ENCODE peak calls at places on chromosomes 11 and 22, in six cellular contexts. O is endothelial cell of umbilical vein, P is K562, C is A549, T is GM12878, N is HepG2. E is an unnamed sample.

GRCh38 chr11:14971865-14972580 is at the start of gene CALCA:
- DNase-seq in O (no peak), P (no peak), C (no peak), T (no peak), N (no peak), E (no peak)

GRCh38 chr11:121482231-121483129 is 29.7 kb upstream of the SORL1-AS1 start:
- DNase-seq in O (peak; percentile 57), P (no peak), C (no peak), T (peak; percentile 93), N (no peak), E (peak; percentile 97)

GRCh38 chr22:24066260-24066659 is 55.2 kb downstream of the CABIN1 start:
- DNase-seq in O (no peak), P (no peak), C (no peak), T (no peak), N (no peak), E (no peak)

GRCh38 chr11:17585911-17586695 is 39.0 kb downstream of the OTOG start:
- DNase-seq in O (no peak), P (no peak), C (no peak), T (no peak), N (no peak), E (no peak)

GRCh38 chr22:22820626-22821025 is 67.0 kb upstream of the IGLL5 start:
- DNase-seq in O (no peak), P (no peak), C (no peak), T (no peak), N (no peak), E (no peak)

GRCh38 chr22:37370306-37370979 is 56.8 kb downstream of the ELFN2 start:
- DNase-seq in O (no peak), P (no peak), C (no peak), T (no peak), N (no peak), E (peak; percentile 54)

GRCh38 chr11:27385245-27385644 is 22.2 kb upstream of the CCDC34 start:
- DNase-seq in O (peak; percentile 14), P (no peak), C (no peak), T (no peak), N (no peak), E (no peak)

GRCh38 chr11:119344291-119345010 is 2.1 kb downstream of the MFRP start:
- DNase-seq in O (no peak), P (no peak), C (no peak), T (no peak), N (no peak), E (no peak)

GRCh38 chr11:15826008-15826650 is 530.2 kb downstream of the SOX6 start:
- DNase-seq in O (no peak), P (no peak), C (no peak), T (no peak), N (no peak), E (no peak)

GRCh38 chr11:86138958-86139357 is 70.1 kb upstream of the PICALM start:
- DNase-seq in O (no peak), P (no peak), C (no peak), T (peak; percentile 84), N (no peak), E (peak; percentile 94)

GRCh38 chr11:78373689-78374088 is 43.9 kb downstream of the GAB2 start:
- DNase-seq in O (no peak), P (no peak), C (no peak), T (no peak), N (no peak), E (no peak)

GRCh38 chr11:125429174-125429707 is 66.8 kb downstream of the FEZ1 start:
- DNase-seq in O (peak; percentile 59), P (peak; percentile 70), C (peak; percentile 38), T (no peak), N (peak; percentile 35), E (peak; percentile 67)

GRCh38 chr22:22787805-22788459 is 99.7 kb upstream of the IGLL5 start:
- DNase-seq in O (peak; percentile 34), P (peak; percentile 97), C (peak; percentile 39), T (no peak), N (peak; percentile 30), E (peak; percentile 69)

GRCh38 chr11:63884191-63884590 is 32.8 kb downstream of the RCOR2 start:
- DNase-seq in O (no peak), P (no peak), C (no peak), T (no peak), N (no peak), E (no peak)

GRCh38 chr11:118623291-118623655 is 15.9 kb downstream of the PHLDB1 start:
- DNase-seq in O (peak; percentile 28), P (no peak), C (no peak), T (no peak), N (peak; percentile 46), E (no peak)

GRCh38 chr22:37210041-37210803 is 2.1 kb downstream of the SSTR3 start:
- DNase-seq in O (no peak), P (no peak), C (no peak), T (no peak), N (no peak), E (no peak)

GRCh38 chr11:95301497-95301896 is 70.5 kb upstream of the SESN3 start:
- DNase-seq in O (no peak), P (no peak), C (no peak), T (no peak), N (no peak), E (no peak)

GRCh38 chr11:33068611-33069340 is 29.4 kb downstream of the TCP11L1 start:
- DNase-seq in O (no peak), P (no peak), C (no peak), T (no peak), N (no peak), E (no peak)

GRCh38 chr11:57474017-57474750 is 13.9 kb downstream of the RTN4RL2 start:
- DNase-seq in O (no peak), P (peak; percentile 42), C (no peak), T (peak; percentile 53), N (no peak), E (peak; percentile 94)

GRCh38 chr22:26485013-26485412 is 1.3 kb downstream of the SRRD start:
- DNase-seq in O (no peak), P (no peak), C (no peak), T (no peak), N (no peak), E (no peak)

GRCh38 chr22:37501610-37502341 is 15.6 kb upstream of the MFNG start:
- DNase-seq in O (peak; percentile 92), P (no peak), C (peak; percentile 79), T (no peak), N (peak; percentile 99), E (no peak)

GRCh38 chr22:24728790-24729637 is 45.5 kb downstream of the PIWIL3 start:
- DNase-seq in O (peak; percentile 80), P (peak; percentile 87), C (no peak), T (no peak), N (peak; percentile 92), E (peak; percentile 75)

GRCh38 chr11:130451261-130452019 is 3.0 kb downstream of the ADAMTS15 start:
- DNase-seq in O (no peak), P (no peak), C (no peak), T (no peak), N (no peak), E (peak; percentile 85)
- TF ChIP-seq MAX in O (no peak), P (no peak), C (no peak), T (no peak), N (no peak), E (peak; percentile 33)

GRCh38 chr11:111230122-111230465 is 15.4 kb upstream of the POU2AF2 start:
- DNase-seq in O (no peak), P (no peak), C (no peak), T (no peak), N (no peak), E (no peak)
- H3K4me3 ChIP-seq in O (no peak overlapping the region), P (no peak overlapping the region), C (no peak overlapping the region), T (no peak overlapping the region), N (peak overlapping the region; percentile 72), E (no peak overlapping the region)

GRCh38 chr11:96614101-96614500 is 224.3 kb downstream of the JRKL start:
- DNase-seq in O (no peak), P (no peak), C (no peak), T (no peak), N (no peak), E (no peak)

GRCh38 chr11:96620464-96621044 is 230.7 kb downstream of the JRKL start:
- DNase-seq in O (no peak), P (no peak), C (no peak), T (no peak), N (no peak), E (no peak)

GRCh38 chr11:96614846-96615245 is 225.0 kb downstream of the JRKL start:
- DNase-seq in O (no peak), P (no peak), C (no peak), T (no peak), N (no peak), E (no peak)
- TF ChIP-seq MYC in O (no peak), P (no peak), C (no peak), T (no peak), N (no peak), E (no peak)

GRCh38 chr22:48179571-48180546 is 1417.4 kb downstream of the TBC1D22A start:
- DNase-seq in O (no peak), P (no peak), C (no peak), T (no peak), N (no peak), E (no peak)
- TF ChIP-seq MAX in O (no peak), P (no peak), C (no peak), T (no peak), N (no peak), E (no peak)

GRCh38 chr11:2942447-2942846 is 13.2 kb upstream of the PHLDA2 start:
- DNase-seq in O (no peak), P (no peak), C (no peak), T (no peak), N (no peak), E (no peak)

GRCh38 chr11:2943711-2944118 is 14.5 kb upstream of the PHLDA2 start:
- DNase-seq in O (no peak), P (no peak), C (no peak), T (no peak), N (no peak), E (no peak)

GRCh38 chr11:2944530-2944929 is 15.3 kb upstream of the PHLDA2 start:
- DNase-seq in O (no peak), P (no peak), C (no peak), T (no peak), N (no peak), E (no peak)

GRCh38 chr11:2940930-2941821 is 12.0 kb upstream of the PHLDA2 start:
- DNase-seq in O (no peak), P (no peak), C (no peak), T (no peak), N (no peak), E (no peak)

GRCh38 chr11:2942872-2943710 is 13.9 kb upstream of the PHLDA2 start:
- DNase-seq in O (no peak), P (no peak), C (no peak), T (no peak), N (no peak), E (no peak)
- H3K4me3 ChIP-seq in O (no peak overlapping the region), P (no peak overlapping the region), C (no peak overlapping the region), T (no peak overlapping the region), N (no peak overlapping the region), E (no peak overlapping the region)

GRCh38 chr11:31645747-31646146 is 136.2 kb downstream of the ELP4 start:
- DNase-seq in O (peak; percentile 84), P (peak; percentile 4), C (peak; percentile 13), T (no peak), N (peak; percentile 20), E (no peak)
- TF ChIP-seq MYC in O (no peak), P (no peak), C (no peak), T (no peak), N (no peak), E (no peak)